ENCODE peak calls at places on chromosomes 7 and 10, in five cellular contexts. X, H, D, Q and W are unnamed samples.

GRCh38 chr7:17153571-17153970 is 144.9 kb upstream of the AHR start:
- DNase-seq in X (no peak), H (no peak), D (peak), Q (no peak), W (no peak)

GRCh38 chr10:132223156-132223590 is 36.4 kb downstream of the DPYSL4 start:
- DNase-seq in X (peak), H (peak), D (peak), Q (peak), W (peak)

GRCh38 chr7:100576384-100576993 is 2.8 kb upstream of the SAP25 start:
- DNase-seq in X (no peak), H (no peak), D (no peak), Q (no peak), W (no peak)

GRCh38 chr7:27863866-27864265 is 123.9 kb downstream of the TAX1BP1 start:
- DNase-seq in X (no peak), H (no peak), D (no peak), Q (no peak), W (no peak)

GRCh38 chr10:69501657-69502056 is 50.4 kb downstream of the TSPAN15 start:
- DNase-seq in X (no peak), H (no peak), D (no peak), Q (no peak), W (no peak)

GRCh38 chr7:18958627-18959026 is 158.8 kb downstream of the TWIST1 start:
- DNase-seq in X (no peak), H (no peak), D (peak), Q (no peak), W (no peak)

GRCh38 chr10:94288361-94289116 is 74.2 kb downstream of the NOC3L start:
- DNase-seq in X (no peak), H (no peak), D (no peak), Q (no peak), W (no peak)

GRCh38 chr7:81574723-81575326 is 195.0 kb downstream of the HGF start:
- DNase-seq in X (no peak), H (no peak), D (no peak), Q (no peak), W (no peak)

GRCh38 chr10:22042557-22043326 is 39.2 kb upstream of the DNAJC1 start:
- DNase-seq in X (peak), H (no peak), D (peak), Q (no peak), W (no peak)

GRCh38 chr10:123901621-123902020 is 10.0 kb upstream of the CPXM2 start:
- DNase-seq in X (no peak), H (no peak), D (no peak), Q (no peak), W (no peak)

GRCh38 chr10:21372651-21373410 is 152.7 kb downstream of the SKIDA1 start:
- DNase-seq in X (peak), H (peak), D (peak), Q (peak), W (peak)

GRCh38 chr7:151537818-151538561 is 18.3 kb upstream of the RHEB start:
- DNase-seq in X (no peak), H (no peak), D (no peak), Q (no peak), W (no peak)

GRCh38 chr7:27802977-27803376 is 63.0 kb downstream of the TAX1BP1 start:
- DNase-seq in X (no peak), H (no peak), D (no peak), Q (no peak), W (no peak)

GRCh38 chr7:135204876-135205275 is 6.5 kb downstream of the WDR91 start:
- DNase-seq in X (no peak), H (no peak), D (peak), Q (no peak), W (no peak)